ENCODE peak calls at places on chromosomes 3 and 15, in ten cellular contexts. Z is ACHN; S is trophoblast cell; N is HT-29; C is C1 segment of cervical spinal cord; L is RPMI7951; K is GM12891; Y is aorta; T is NCI-H1105 treated with DMSO at 0.1 percent for 48 hours; M is activated CD4-positive, alpha-beta T cell treated with anti-CD3 and anti-CD28 coated beads, Interleukin-2, amount 50 U/mL, for 4 hours. B is an unnamed sample.

GRCh38 chr15:78457101-78457500 is 19.1 kb downstream of the IREB2 start:
- DNase-seq in L (peak), T (peak), Y (no peak), S (no peak), Z (no peak), N (peak), M (no peak), C (no peak), K (no peak), B (peak)

GRCh38 chr15:65881766-65882434 is 12.6 kb downstream of the RAB11A start:
- DNase-seq in S (no peak), N (no peak), T (no peak), Y (no peak), K (no peak), C (no peak), L (no peak), M (no peak), Z (no peak), B (no peak)

GRCh38 chr15:45253330-45253729 is 1.3 kb downstream of the SLC28A2 start:
- DNase-seq in L (no peak), N (peak), Z (peak), C (no peak), Y (no peak), M (no peak), K (no peak), S (no peak), T (no peak), B (peak)

GRCh38 chr3:171459130-171459941 is 869 bp downstream of the TNIK start:
- DNase-seq in T (peak), C (no peak), N (peak), Z (peak), L (peak), M (peak), K (no peak), Y (no peak), S (no peak), B (peak)

GRCh38 chr3:43217633-43218032 is 68.7 kb upstream of the SNRK start:
- DNase-seq in M (no peak), K (no peak), L (peak), N (no peak), T (no peak), C (no peak), Y (no peak), Z (no peak), S (no peak), B (no peak)

GRCh38 chr15:43469867-43470266 is 23.1 kb downstream of the TP53BP1 start:
- DNase-seq in Z (no peak), N (no peak), Y (no peak), M (no peak), C (no peak), K (no peak), S (no peak), L (peak), T (no peak), B (no peak)

GRCh38 chr15:57972801-57973311 is 92.7 kb downstream of the ALDH1A2 start:
- DNase-seq in L (no peak), T (no peak), Y (no peak), M (no peak), N (no peak), Z (no peak), S (no peak), C (no peak), K (no peak), B (peak)

GRCh38 chr15:59237119-59237853 is 30.6 kb downstream of the LDHAL6B start:
- DNase-seq in C (no peak), Z (no peak), M (no peak), K (no peak), N (no peak), T (no peak), S (no peak), Y (no peak), L (peak), B (no peak)